ENCODE peak calls at places on chromosomes 12 and 14, in eight cellular contexts. One of them, this sample, is unnamed.

GRCh38 chr12:67921286-67921685 is 68.0 kb upstream of the IFNG-AS1 start:
- DNase-seq in suprapubic skin: no peak
- DNase-seq in heart left ventricle: no peak
- DNase-seq in IMR-90: no peak
- DNase-seq in adrenal gland: no peak
- DNase-seq in upper lobe of left lung: no peak
- DNase-seq in stomach: no peak
- DNase-seq in HepG2: no peak
- DNase-seq in this sample: no peak

GRCh38 chr12:38904932-38905479 is 385 bp downstream of the CPNE8 start:
- DNase-seq in IMR-90: no peak
- DNase-seq in heart left ventricle: peak; percentile 92
- DNase-seq in adrenal gland: peak; percentile 79
- DNase-seq in suprapubic skin: peak; percentile 95
- DNase-seq in upper lobe of left lung: peak; percentile 85
- DNase-seq in stomach: peak; percentile 64
- DNase-seq in HepG2: peak; percentile 52
- DNase-seq in this sample: peak; percentile 65

GRCh38 chr12:102564026-102564425 is 83.7 kb upstream of the IGF1 start:
- DNase-seq in HepG2: no peak
- DNase-seq in adrenal gland: no peak
- DNase-seq in stomach: no peak
- DNase-seq in upper lobe of left lung: no peak
- DNase-seq in IMR-90: no peak
- DNase-seq in suprapubic skin: no peak
- DNase-seq in heart left ventricle: no peak
- DNase-seq in this sample: no peak

GRCh38 chr14:59363545-59364226 is 101.5 kb downstream of the GPR135 start:
- DNase-seq in IMR-90: peak; percentile 42
- DNase-seq in stomach: no peak
- DNase-seq in suprapubic skin: no peak
- DNase-seq in heart left ventricle: no peak
- DNase-seq in adrenal gland: no peak
- DNase-seq in upper lobe of left lung: no peak
- DNase-seq in HepG2: no peak
- DNase-seq in this sample: no peak

GRCh38 chr12:3398196-3398789 is 92.7 kb upstream of the PRMT8 start:
- DNase-seq in IMR-90: no peak
- DNase-seq in suprapubic skin: no peak
- DNase-seq in stomach: no peak
- DNase-seq in heart left ventricle: no peak
- DNase-seq in upper lobe of left lung: no peak
- DNase-seq in HepG2: no peak
- DNase-seq in adrenal gland: no peak
- DNase-seq in this sample: no peak

GRCh38 chr12:70556179-70556869 is 80.9 kb downstream of the PTPRB start:
- DNase-seq in stomach: no peak
- DNase-seq in adrenal gland: no peak
- DNase-seq in IMR-90: no peak
- DNase-seq in heart left ventricle: no peak
- DNase-seq in suprapubic skin: no peak
- DNase-seq in HepG2: no peak
- DNase-seq in upper lobe of left lung: no peak
- DNase-seq in this sample: no peak

GRCh38 chr12:15978431-15978950 is 67.4 kb downstream of the DERA start:
- DNase-seq in upper lobe of left lung: no peak
- DNase-seq in adrenal gland: no peak
- DNase-seq in IMR-90: peak; percentile 60
- DNase-seq in stomach: no peak
- DNase-seq in suprapubic skin: no peak
- DNase-seq in HepG2: no peak
- DNase-seq in heart left ventricle: no peak
- DNase-seq in this sample: no peak

GRCh38 chr12:14723763-14724162 is 27.4 kb upstream of the GUCY2C start:
- DNase-seq in IMR-90: peak; percentile 58
- DNase-seq in upper lobe of left lung: peak; percentile 1
- DNase-seq in suprapubic skin: no peak
- DNase-seq in heart left ventricle: peak; percentile 61
- DNase-seq in stomach: peak; percentile 65
- DNase-seq in adrenal gland: peak; percentile 68
- DNase-seq in HepG2: peak; percentile 54
- DNase-seq in this sample: no peak

GRCh38 chr12:68446896-68447806 is 115.0 kb upstream of the MDM1 start:
- DNase-seq in suprapubic skin: no peak
- DNase-seq in heart left ventricle: no peak
- DNase-seq in HepG2: no peak
- DNase-seq in adrenal gland: no peak
- DNase-seq in IMR-90: no peak
- DNase-seq in stomach: no peak
- DNase-seq in upper lobe of left lung: no peak
- DNase-seq in this sample: no peak

GRCh38 chr14:54712371-54712998 is 145.6 kb downstream of the SAMD4A start:
- DNase-seq in heart left ventricle: peak; percentile 32
- DNase-seq in suprapubic skin: no peak
- DNase-seq in upper lobe of left lung: no peak
- DNase-seq in HepG2: no peak
- DNase-seq in stomach: no peak
- DNase-seq in adrenal gland: no peak
- DNase-seq in IMR-90: peak; percentile 59
- DNase-seq in this sample: no peak

GRCh38 chr14:40252817-40253447 is 820.7 kb upstream of the FBXO33 start:
- DNase-seq in heart left ventricle: no peak
- DNase-seq in HepG2: no peak
- DNase-seq in suprapubic skin: no peak
- DNase-seq in upper lobe of left lung: no peak
- DNase-seq in adrenal gland: no peak
- DNase-seq in stomach: no peak
- DNase-seq in IMR-90: no peak
- DNase-seq in this sample: no peak

GRCh38 chr14:102537981-102538597 is 28.5 kb upstream of the ANKRD9 start:
- DNase-seq in upper lobe of left lung: no peak
- DNase-seq in heart left ventricle: no peak
- DNase-seq in stomach: no peak
- DNase-seq in suprapubic skin: no peak
- DNase-seq in HepG2: no peak
- DNase-seq in IMR-90: no peak
- DNase-seq in adrenal gland: no peak
- DNase-seq in this sample: no peak

GRCh38 chr12:40016960-40017359 is 88.9 kb downstream of the SLC2A13 start:
- DNase-seq in adrenal gland: no peak
- DNase-seq in IMR-90: peak; percentile 89
- DNase-seq in upper lobe of left lung: no peak
- DNase-seq in HepG2: no peak
- DNase-seq in stomach: no peak
- DNase-seq in suprapubic skin: no peak
- DNase-seq in heart left ventricle: no peak
- DNase-seq in this sample: no peak

GRCh38 chr14:37195327-37195726 is 2.4 kb upstream of the MIPOL1 start:
- DNase-seq in HepG2: peak; percentile 72
- DNase-seq in IMR-90: peak; percentile 87
- DNase-seq in stomach: no peak
- DNase-seq in suprapubic skin: no peak
- DNase-seq in adrenal gland: no peak
- DNase-seq in heart left ventricle: no peak
- DNase-seq in upper lobe of left lung: no peak
- DNase-seq in this sample: no peak

GRCh38 chr12:80189241-80189640 is 89.9 kb downstream of the OTOGL start:
- DNase-seq in heart left ventricle: no peak
- DNase-seq in adrenal gland: no peak
- DNase-seq in IMR-90: peak; percentile 93
- DNase-seq in HepG2: no peak
- DNase-seq in stomach: no peak
- DNase-seq in suprapubic skin: no peak
- DNase-seq in upper lobe of left lung: no peak
- DNase-seq in this sample: no peak

GRCh38 chr14:39998114-39998513 is 565.9 kb upstream of the FBXO33 start:
- DNase-seq in heart left ventricle: no peak
- DNase-seq in upper lobe of left lung: no peak
- DNase-seq in suprapubic skin: no peak
- DNase-seq in HepG2: no peak
- DNase-seq in stomach: no peak
- DNase-seq in IMR-90: no peak
- DNase-seq in adrenal gland: no peak
- DNase-seq in this sample: no peak

GRCh38 chr14:70069186-70069585 is 119.6 kb downstream of the SLC8A3 start:
- DNase-seq in suprapubic skin: no peak
- DNase-seq in upper lobe of left lung: no peak
- DNase-seq in stomach: no peak
- DNase-seq in heart left ventricle: no peak
- DNase-seq in adrenal gland: no peak
- DNase-seq in HepG2: peak; percentile 50
- DNase-seq in IMR-90: no peak
- DNase-seq in this sample: no peak

GRCh38 chr12:87848248-87848868 is 180.8 kb downstream of the C12orf50 start:
- DNase-seq in upper lobe of left lung: no peak
- DNase-seq in adrenal gland: peak; percentile 20
- DNase-seq in IMR-90: peak; percentile 82
- DNase-seq in stomach: no peak
- DNase-seq in suprapubic skin: no peak
- DNase-seq in heart left ventricle: no peak
- DNase-seq in HepG2: peak; percentile 25
- DNase-seq in this sample: no peak

DNA sequence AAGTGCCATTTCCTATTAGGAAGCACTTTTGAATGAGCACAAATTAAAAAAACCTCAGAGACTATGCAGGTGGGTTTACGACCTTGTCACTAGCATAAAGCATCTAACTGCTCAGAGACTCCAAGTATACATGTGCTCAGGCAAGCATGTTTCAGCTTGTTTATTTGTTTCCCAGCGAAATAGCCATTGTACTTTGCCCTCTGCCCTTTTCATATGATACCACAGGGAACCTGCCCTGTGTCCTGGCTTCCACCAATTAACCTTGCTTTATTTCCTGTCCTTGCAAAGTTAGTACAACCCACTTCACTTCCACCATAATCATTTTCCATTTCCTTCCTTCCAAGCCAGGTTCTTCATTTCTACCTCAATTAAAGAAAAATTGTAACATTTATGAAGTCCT is 194.9 kb downstream of the DUSP6 start:
- DNase-seq in adrenal gland: no peak
- DNase-seq in IMR-90: no peak
- DNase-seq in upper lobe of left lung: no peak
- DNase-seq in stomach: no peak
- DNase-seq in heart left ventricle: no peak
- DNase-seq in suprapubic skin: no peak
- DNase-seq in HepG2: peak; percentile 18
- DNase-seq in this sample: no peak
- H3K4me1 ChIP-seq in adrenal gland: peaks cover 27% of the 10 kb centered on the region
- H3K4me1 ChIP-seq in IMR-90: peaks cover 5% of the 10 kb centered on the region
- H3K4me1 ChIP-seq in upper lobe of left lung: peaks cover 19% of the 10 kb centered on the region
- H3K4me1 ChIP-seq in stomach: peaks cover 48% of the 10 kb centered on the region
- H3K4me1 ChIP-seq in heart left ventricle: peaks cover 30% of the 10 kb centered on the region
- H3K4me1 ChIP-seq in suprapubic skin: peaks cover 33% of the 10 kb centered on the region
- H3K4me1 ChIP-seq in HepG2: peaks cover 14% of the 10 kb centered on the region
- H3K4me1 ChIP-seq in this sample: no peaks in the 10 kb centered on the region

DNA sequence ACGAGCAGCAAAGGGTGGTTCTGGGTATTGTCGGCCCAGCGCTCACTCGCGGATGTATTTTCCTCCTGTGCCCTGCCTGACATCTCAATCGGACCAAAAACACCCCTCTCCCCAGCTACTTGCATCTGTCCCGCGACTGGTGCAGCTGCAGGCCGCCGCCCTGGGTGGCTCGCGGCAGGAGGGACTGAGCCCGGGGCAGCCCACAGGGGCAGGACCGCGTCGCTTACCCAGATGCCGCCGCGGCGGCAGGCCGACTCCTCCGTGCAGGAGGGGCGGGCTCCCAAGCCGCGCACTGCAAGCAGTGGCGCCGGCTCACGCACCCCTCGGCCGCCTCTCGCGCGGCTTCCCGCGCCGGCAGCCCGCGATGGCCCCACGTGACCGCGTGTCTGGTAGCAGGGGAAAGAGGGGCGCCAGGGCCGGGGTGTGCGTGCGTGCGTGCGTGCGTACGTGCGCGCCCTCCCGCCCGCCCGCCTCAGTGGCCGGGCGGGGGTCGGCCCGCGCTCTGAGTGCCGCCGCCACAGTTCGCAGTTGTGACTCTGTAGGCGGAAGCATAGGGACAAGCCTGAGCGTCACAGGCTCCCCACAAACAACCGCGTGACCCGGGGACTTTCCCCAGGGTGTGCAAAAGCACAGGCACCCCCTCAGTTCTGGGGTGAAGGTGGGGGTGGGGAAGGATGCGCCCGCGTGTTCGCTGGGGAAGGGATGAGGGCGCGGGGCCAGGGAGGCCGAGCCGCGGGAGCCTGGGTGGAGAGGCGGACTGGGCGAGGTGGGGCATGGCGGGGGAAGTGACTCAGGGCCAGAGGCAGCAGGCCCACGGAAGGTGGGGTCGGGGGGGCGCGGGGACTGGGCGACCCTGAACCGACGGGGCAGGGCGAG is at the start of gene ZBTB25:
- DNase-seq in IMR-90: peak; percentile 93
- DNase-seq in heart left ventricle: peak; percentile 95
- DNase-seq in suprapubic skin: peak; percentile 94
- DNase-seq in adrenal gland: peak; percentile 88
- DNase-seq in HepG2: peak; percentile 90
- DNase-seq in upper lobe of left lung: peak; percentile 98
- DNase-seq in stomach: peak; percentile 89
- DNase-seq in this sample: peak; percentile 88
- TF ChIP-seq POLR2A in IMR-90: peak; percentile 72
- TF ChIP-seq POLR2A in heart left ventricle: peak; percentile 90
- TF ChIP-seq POLR2A in suprapubic skin: peak; percentile 66
- TF ChIP-seq POLR2A in adrenal gland: peak; percentile 90
- TF ChIP-seq POLR2A in HepG2: no peak
- TF ChIP-seq POLR2A in upper lobe of left lung: peak; percentile 97
- TF ChIP-seq POLR2A in stomach: no peak
- TF ChIP-seq POLR2A in this sample: peak; percentile 66

DNA sequence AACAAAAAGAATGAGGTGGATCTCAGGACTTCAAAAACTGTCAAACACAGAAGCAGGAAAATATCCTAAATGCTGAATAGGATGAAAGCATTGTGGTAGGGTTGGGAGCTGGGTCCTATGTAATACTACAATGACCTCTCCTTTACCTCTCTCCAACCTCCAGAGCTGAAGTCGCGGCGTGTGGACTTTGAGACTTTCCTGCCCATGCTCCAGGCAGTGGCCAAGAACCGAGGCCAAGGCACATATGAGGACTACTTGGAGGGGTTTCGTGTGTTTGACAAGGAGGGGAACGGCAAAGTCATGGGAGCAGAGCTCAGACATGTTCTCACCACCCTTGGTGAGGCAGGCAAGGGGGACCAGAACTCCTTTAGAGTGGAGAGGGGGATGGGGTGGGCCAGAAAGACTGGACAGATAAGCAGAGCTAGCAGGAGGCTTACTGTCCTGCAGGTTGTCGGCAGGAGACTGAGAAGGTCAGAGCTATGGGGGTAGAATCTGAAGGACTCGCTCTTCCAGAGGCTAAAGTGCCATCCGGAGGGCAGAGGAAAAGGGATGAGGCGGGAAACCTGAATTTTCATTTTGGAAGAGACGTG is 2.8 kb upstream of the MYL6 start:
- DNase-seq in heart left ventricle: no peak
- DNase-seq in adrenal gland: no peak
- DNase-seq in upper lobe of left lung: no peak
- DNase-seq in suprapubic skin: no peak
- DNase-seq in stomach: no peak
- DNase-seq in IMR-90: no peak
- DNase-seq in HepG2: no peak
- DNase-seq in this sample: no peak
- H3K4me1 ChIP-seq in heart left ventricle: peaks cover 46% of the 10 kb centered on the region
- H3K4me1 ChIP-seq in adrenal gland: peaks cover 39% of the 10 kb centered on the region
- H3K4me1 ChIP-seq in upper lobe of left lung: peaks cover 55% of the 10 kb centered on the region
- H3K4me1 ChIP-seq in suprapubic skin: peaks cover 52% of the 10 kb centered on the region
- H3K4me1 ChIP-seq in stomach: peaks cover 52% of the 10 kb centered on the region
- H3K4me1 ChIP-seq in IMR-90: peaks cover 19% of the 10 kb centered on the region
- H3K4me1 ChIP-seq in HepG2: peaks cover 56% of the 10 kb centered on the region
- H3K4me1 ChIP-seq in this sample: peaks cover 7% of the 10 kb centered on the region

GRCh38 chr12:99277566-99277965 is 370.0 kb upstream of the GARIN6 start:
- DNase-seq in adrenal gland: no peak
- DNase-seq in stomach: no peak
- DNase-seq in upper lobe of left lung: no peak
- DNase-seq in heart left ventricle: no peak
- DNase-seq in IMR-90: no peak
- DNase-seq in HepG2: no peak
- DNase-seq in suprapubic skin: no peak
- DNase-seq in this sample: no peak
- TF ChIP-seq POLR2A in adrenal gland: no peak
- TF ChIP-seq POLR2A in stomach: no peak
- TF ChIP-seq POLR2A in upper lobe of left lung: no peak
- TF ChIP-seq POLR2A in heart left ventricle: no peak
- TF ChIP-seq POLR2A in IMR-90: no peak
- TF ChIP-seq POLR2A in HepG2: no peak
- TF ChIP-seq POLR2A in suprapubic skin: no peak
- TF ChIP-seq POLR2A in this sample: no peak

This sample was measured in breast epithelium.